ENCODE peak calls at places on chromosomes 1 and 21, in eight cellular contexts. One of them, this sample, is unnamed.

GRCh38 chr1:114719424-114719787 is 2.8 kb upstream of the NRAS start:
- DNase-seq in SK-N-MC: no peak
- DNase-seq in AG04450: no peak
- DNase-seq in left lung: no peak
- DNase-seq in NB4: peak; percentile 30
- DNase-seq in breast epithelium: no peak
- DNase-seq in ascending aorta: no peak
- DNase-seq in effector memory CD4-positive, alpha-beta T cell: no peak
- DNase-seq in this sample: no peak

GRCh38 chr1:9626201-9626608 is 25.3 kb upstream of the PIK3CD start:
- DNase-seq in SK-N-MC: no peak
- DNase-seq in AG04450: no peak
- DNase-seq in left lung: no peak
- DNase-seq in NB4: peak; percentile 34
- DNase-seq in breast epithelium: no peak
- DNase-seq in ascending aorta: no peak
- DNase-seq in effector memory CD4-positive, alpha-beta T cell: no peak
- DNase-seq in this sample: no peak

GRCh38 chr1:23548704-23549143 is 10.6 kb downstream of the ID3 start:
- DNase-seq in SK-N-MC: no peak
- DNase-seq in AG04450: no peak
- DNase-seq in left lung: no peak
- DNase-seq in NB4: no peak
- DNase-seq in breast epithelium: no peak
- DNase-seq in ascending aorta: peak; percentile 81
- DNase-seq in effector memory CD4-positive, alpha-beta T cell: no peak
- DNase-seq in this sample: no peak

GRCh38 chr21:45560106-45561021 is 18.1 kb upstream of the SLC19A1 start:
- DNase-seq in SK-N-MC: no peak
- DNase-seq in AG04450: no peak
- DNase-seq in left lung: peak; percentile 58
- DNase-seq in NB4: no peak
- DNase-seq in breast epithelium: no peak
- DNase-seq in ascending aorta: peak; percentile 50
- DNase-seq in effector memory CD4-positive, alpha-beta T cell: no peak
- DNase-seq in this sample: no peak

GRCh38 chr1:31372961-31373896 is at the start of gene FABP3:
- DNase-seq in SK-N-MC: no peak
- DNase-seq in AG04450: no peak
- DNase-seq in left lung: peak; percentile 88
- DNase-seq in NB4: peak; percentile 56
- DNase-seq in breast epithelium: peak; percentile 52
- DNase-seq in ascending aorta: peak; percentile 90
- DNase-seq in effector memory CD4-positive, alpha-beta T cell: no peak
- DNase-seq in this sample: peak; percentile 72

GRCh38 chr1:24688621-24689195 is 45.6 kb downstream of the SRRM1 start:
- DNase-seq in SK-N-MC: no peak
- DNase-seq in AG04450: peak; percentile 38
- DNase-seq in left lung: peak; percentile 86
- DNase-seq in NB4: peak; percentile 70
- DNase-seq in breast epithelium: peak; percentile 48
- DNase-seq in ascending aorta: peak; percentile 87
- DNase-seq in effector memory CD4-positive, alpha-beta T cell: peak; percentile 37
- DNase-seq in this sample: peak; percentile 85

GRCh38 chr1:1922782-1923680 is 4.0 kb upstream of the TMEM52 start:
- DNase-seq in SK-N-MC: no peak
- DNase-seq in AG04450: no peak
- DNase-seq in left lung: no peak
- DNase-seq in NB4: no peak
- DNase-seq in breast epithelium: no peak
- DNase-seq in ascending aorta: no peak
- DNase-seq in effector memory CD4-positive, alpha-beta T cell: no peak
- DNase-seq in this sample: no peak

GRCh38 chr1:3742439-3743298 is 9.6 kb upstream of the CCDC27 start:
- DNase-seq in SK-N-MC: no peak
- DNase-seq in AG04450: no peak
- DNase-seq in left lung: peak; percentile 41
- DNase-seq in NB4: no peak
- DNase-seq in breast epithelium: no peak
- DNase-seq in ascending aorta: no peak
- DNase-seq in effector memory CD4-positive, alpha-beta T cell: no peak
- DNase-seq in this sample: no peak

GRCh38 chr1:175035860-175036259 is 12.6 kb upstream of the MRPS14 start:
- DNase-seq in SK-N-MC: no peak
- DNase-seq in AG04450: no peak
- DNase-seq in left lung: no peak
- DNase-seq in NB4: no peak
- DNase-seq in breast epithelium: no peak
- DNase-seq in ascending aorta: no peak
- DNase-seq in effector memory CD4-positive, alpha-beta T cell: no peak
- DNase-seq in this sample: no peak

GRCh38 chr1:111141803-111142202 is 1.8 kb downstream of the CEPT1 start:
- DNase-seq in SK-N-MC: no peak
- DNase-seq in AG04450: no peak
- DNase-seq in left lung: no peak
- DNase-seq in NB4: no peak
- DNase-seq in breast epithelium: no peak
- DNase-seq in ascending aorta: no peak
- DNase-seq in effector memory CD4-positive, alpha-beta T cell: no peak
- DNase-seq in this sample: no peak

GRCh38 chr1:94022471-94023189 is 98.3 kb downstream of the ABCA4 start:
- DNase-seq in SK-N-MC: no peak
- DNase-seq in AG04450: peak; percentile 83
- DNase-seq in left lung: no peak
- DNase-seq in NB4: no peak
- DNase-seq in breast epithelium: no peak
- DNase-seq in ascending aorta: peak; percentile 76
- DNase-seq in effector memory CD4-positive, alpha-beta T cell: no peak
- DNase-seq in this sample: no peak

GRCh38 chr21:25970254-25970930 is 200.2 kb downstream of the APP start:
- DNase-seq in SK-N-MC: no peak
- DNase-seq in AG04450: no peak
- DNase-seq in left lung: no peak
- DNase-seq in NB4: no peak
- DNase-seq in breast epithelium: no peak
- DNase-seq in ascending aorta: no peak
- DNase-seq in effector memory CD4-positive, alpha-beta T cell: no peak
- DNase-seq in this sample: no peak

GRCh38 chr1:76868916-76869315 is 1.6 kb downstream of the ST6GALNAC5 start:
- DNase-seq in SK-N-MC: no peak
- DNase-seq in AG04450: no peak
- DNase-seq in left lung: peak; percentile 76
- DNase-seq in NB4: no peak
- DNase-seq in breast epithelium: no peak
- DNase-seq in ascending aorta: peak; percentile 63
- DNase-seq in effector memory CD4-positive, alpha-beta T cell: no peak
- DNase-seq in this sample: no peak

GRCh38 chr1:227429447-227430359 is 111.4 kb upstream of the CDC42BPA start:
- DNase-seq in SK-N-MC: no peak
- DNase-seq in AG04450: no peak
- DNase-seq in left lung: no peak
- DNase-seq in NB4: no peak
- DNase-seq in breast epithelium: no peak
- DNase-seq in ascending aorta: no peak
- DNase-seq in effector memory CD4-positive, alpha-beta T cell: no peak
- DNase-seq in this sample: no peak

GRCh38 chr1:55329091-55329490 is 113.9 kb upstream of the USP24 start:
- DNase-seq in SK-N-MC: no peak
- DNase-seq in AG04450: no peak
- DNase-seq in left lung: no peak
- DNase-seq in NB4: no peak
- DNase-seq in breast epithelium: no peak
- DNase-seq in ascending aorta: no peak
- DNase-seq in effector memory CD4-positive, alpha-beta T cell: no peak
- DNase-seq in this sample: no peak

GRCh38 chr1:220914283-220915116 is 35.3 kb downstream of the HLX start:
- DNase-seq in SK-N-MC: no peak
- DNase-seq in AG04450: no peak
- DNase-seq in left lung: no peak
- DNase-seq in NB4: peak; percentile 79
- DNase-seq in breast epithelium: no peak
- DNase-seq in ascending aorta: no peak
- DNase-seq in effector memory CD4-positive, alpha-beta T cell: no peak
- DNase-seq in this sample: no peak

GRCh38 chr1:33165209-33165608 is 16.6 kb downstream of the TRIM62 start:
- DNase-seq in SK-N-MC: no peak
- DNase-seq in AG04450: no peak
- DNase-seq in left lung: no peak
- DNase-seq in NB4: no peak
- DNase-seq in breast epithelium: no peak
- DNase-seq in ascending aorta: no peak
- DNase-seq in effector memory CD4-positive, alpha-beta T cell: no peak
- DNase-seq in this sample: no peak

GRCh38 chr1:33164120-33164519 is 17.7 kb downstream of the TRIM62 start:
- DNase-seq in SK-N-MC: no peak
- DNase-seq in AG04450: no peak
- DNase-seq in left lung: no peak
- DNase-seq in NB4: no peak
- DNase-seq in breast epithelium: no peak
- DNase-seq in ascending aorta: no peak
- DNase-seq in effector memory CD4-positive, alpha-beta T cell: no peak
- DNase-seq in this sample: no peak

GRCh38 chr1:33165809-33166208 is 16.0 kb downstream of the TRIM62 start:
- DNase-seq in SK-N-MC: no peak
- DNase-seq in AG04450: no peak
- DNase-seq in left lung: no peak
- DNase-seq in NB4: no peak
- DNase-seq in breast epithelium: no peak
- DNase-seq in ascending aorta: no peak
- DNase-seq in effector memory CD4-positive, alpha-beta T cell: no peak
- DNase-seq in this sample: no peak

GRCh38 chr1:33162141-33162540 is 19.7 kb downstream of the TRIM62 start:
- DNase-seq in SK-N-MC: no peak
- DNase-seq in AG04450: no peak
- DNase-seq in left lung: no peak
- DNase-seq in NB4: no peak
- DNase-seq in breast epithelium: no peak
- DNase-seq in ascending aorta: no peak
- DNase-seq in effector memory CD4-positive, alpha-beta T cell: no peak
- DNase-seq in this sample: no peak

GRCh38 chr1:33163621-33164071 is 18.2 kb downstream of the TRIM62 start:
- DNase-seq in SK-N-MC: no peak
- DNase-seq in AG04450: peak; percentile 59
- DNase-seq in left lung: no peak
- DNase-seq in NB4: no peak
- DNase-seq in breast epithelium: no peak
- DNase-seq in ascending aorta: no peak
- DNase-seq in effector memory CD4-positive, alpha-beta T cell: no peak
- DNase-seq in this sample: no peak
- H3K4me3 ChIP-seq in SK-N-MC: no peak overlapping the region
- H3K4me3 ChIP-seq in AG04450: no peak overlapping the region
- H3K4me3 ChIP-seq in left lung: no peak overlapping the region
- H3K4me3 ChIP-seq in NB4: no peak overlapping the region
- H3K4me3 ChIP-seq in breast epithelium: no peak overlapping the region
- H3K4me3 ChIP-seq in ascending aorta: no peak overlapping the region
- H3K4me3 ChIP-seq in effector memory CD4-positive, alpha-beta T cell: no peak overlapping the region
- H3K4me3 ChIP-seq in this sample: no peak overlapping the region

DNA sequence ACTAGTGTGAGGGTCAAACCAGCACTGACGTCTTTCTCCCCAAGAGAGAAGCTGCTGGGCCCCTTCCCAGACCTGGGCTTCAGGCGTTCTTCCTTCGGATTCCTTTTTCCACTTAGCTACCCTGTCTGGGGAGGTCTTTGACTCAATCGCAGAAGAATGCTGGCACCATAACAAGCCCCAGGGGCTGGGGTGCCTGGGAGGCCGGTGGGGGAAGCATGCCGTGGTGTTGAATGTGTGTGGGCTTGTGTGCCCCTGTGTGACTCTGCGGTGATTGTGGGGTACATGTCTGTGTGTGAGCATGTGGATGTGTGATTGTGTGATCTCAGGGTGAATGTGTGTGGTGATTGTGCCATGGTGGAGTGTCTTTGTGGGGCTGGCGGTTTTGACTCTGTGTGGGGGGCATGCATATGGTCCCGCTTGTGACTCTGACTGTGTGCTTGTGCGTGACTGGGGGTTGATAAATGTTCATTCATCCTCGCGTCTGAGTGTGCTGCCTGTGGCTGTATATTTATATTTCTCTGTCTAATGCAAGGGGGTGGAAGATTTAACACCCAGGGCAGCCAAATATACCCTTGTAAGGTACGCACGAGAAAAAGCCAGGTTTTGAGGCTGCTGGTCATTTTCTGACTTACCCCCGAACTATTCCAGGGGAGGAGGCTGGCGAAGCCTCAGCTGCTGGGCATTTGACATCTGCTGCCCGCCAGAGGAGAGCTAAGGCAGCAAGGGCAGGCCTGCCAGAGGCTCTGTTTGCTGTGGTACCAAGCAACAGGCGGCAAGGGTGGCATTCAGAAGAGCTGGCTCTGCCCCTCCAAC is 1.1 kb upstream of the SYNC start:
- DNase-seq in SK-N-MC: no peak
- DNase-seq in AG04450: peak; percentile 93
- DNase-seq in left lung: peak; percentile 41
- DNase-seq in NB4: no peak
- DNase-seq in breast epithelium: peak; percentile 47
- DNase-seq in ascending aorta: peak; percentile 91
- DNase-seq in effector memory CD4-positive, alpha-beta T cell: no peak
- DNase-seq in this sample: no peak
- H3K4me3 ChIP-seq in SK-N-MC: peak overlapping the region; percentile 4
- H3K4me3 ChIP-seq in AG04450: peak overlapping the region; percentile 81
- H3K4me3 ChIP-seq in left lung: no peak overlapping the region
- H3K4me3 ChIP-seq in NB4: no peak overlapping the region
- H3K4me3 ChIP-seq in breast epithelium: peak overlapping the region; percentile 90
- H3K4me3 ChIP-seq in ascending aorta: peak overlapping the region; percentile 86
- H3K4me3 ChIP-seq in effector memory CD4-positive, alpha-beta T cell: peak overlapping the region; percentile 44
- H3K4me3 ChIP-seq in this sample: peak overlapping the region; percentile 50

DNA sequence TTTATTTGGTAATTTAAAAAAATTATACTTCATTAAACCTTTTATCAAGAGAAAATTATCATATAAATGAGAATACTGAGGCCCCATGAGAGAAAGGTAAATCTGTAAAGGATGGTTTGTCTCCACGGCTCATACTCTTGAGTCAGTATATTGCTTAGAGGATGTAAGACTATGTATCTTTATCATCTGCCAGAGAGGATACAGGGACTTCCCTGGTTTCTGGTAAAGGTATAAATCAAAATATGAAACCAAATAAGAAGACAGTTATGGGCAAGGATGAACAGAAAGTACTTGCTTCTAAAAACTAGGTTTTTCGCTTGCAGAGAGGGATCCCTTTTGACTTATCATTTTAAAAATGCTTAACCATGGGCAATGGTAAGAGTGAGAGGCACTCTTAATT is 112.4 kb downstream of the POU2F1 start:
- DNase-seq in SK-N-MC: no peak
- DNase-seq in AG04450: no peak
- DNase-seq in left lung: no peak
- DNase-seq in NB4: no peak
- DNase-seq in breast epithelium: no peak
- DNase-seq in ascending aorta: no peak
- DNase-seq in effector memory CD4-positive, alpha-beta T cell: no peak
- DNase-seq in this sample: no peak
- H3K4me3 ChIP-seq in SK-N-MC: no peak overlapping the region
- H3K4me3 ChIP-seq in AG04450: no peak overlapping the region
- H3K4me3 ChIP-seq in left lung: no peak overlapping the region
- H3K4me3 ChIP-seq in NB4: no peak overlapping the region
- H3K4me3 ChIP-seq in breast epithelium: no peak overlapping the region
- H3K4me3 ChIP-seq in ascending aorta: no peak overlapping the region
- H3K4me3 ChIP-seq in effector memory CD4-positive, alpha-beta T cell: no peak overlapping the region
- H3K4me3 ChIP-seq in this sample: no peak overlapping the region

DNA sequence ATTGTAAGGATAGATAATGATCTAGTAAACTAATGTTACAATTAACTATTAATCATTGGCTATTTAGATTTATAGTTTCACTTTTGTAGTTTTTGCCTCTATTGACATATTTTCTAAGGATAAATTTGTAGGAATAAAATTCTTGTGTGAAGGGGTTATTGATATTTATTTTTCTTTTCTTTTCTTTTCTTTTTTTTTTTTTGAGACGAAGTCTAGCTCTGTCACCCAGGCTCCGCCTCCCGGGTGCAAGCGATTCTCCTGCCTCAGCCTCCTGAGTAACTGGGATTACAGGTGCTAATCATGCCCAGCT is 24.0 kb upstream of the DISC1 start:
- DNase-seq in SK-N-MC: no peak
- DNase-seq in AG04450: no peak
- DNase-seq in left lung: no peak
- DNase-seq in NB4: no peak
- DNase-seq in breast epithelium: no peak
- DNase-seq in ascending aorta: no peak
- DNase-seq in effector memory CD4-positive, alpha-beta T cell: no peak
- DNase-seq in this sample: no peak
- H3K4me3 ChIP-seq in SK-N-MC: no peak overlapping the region
- H3K4me3 ChIP-seq in AG04450: no peak overlapping the region
- H3K4me3 ChIP-seq in left lung: no peak overlapping the region
- H3K4me3 ChIP-seq in NB4: no peak overlapping the region
- H3K4me3 ChIP-seq in breast epithelium: no peak overlapping the region
- H3K4me3 ChIP-seq in ascending aorta: no peak overlapping the region
- H3K4me3 ChIP-seq in effector memory CD4-positive, alpha-beta T cell: no peak overlapping the region
- H3K4me3 ChIP-seq in this sample: no peak overlapping the region